ENCODE peak calls at places on chromosomes 16 and 17, in six cellular contexts. One of them, this sample, is unnamed.
A peak's percentile ranks its signal among the peaks of the same experiment; 100 is the strongest.

GRCh38 chr16:3580686-3581085 is 3.5 kb upstream of the NLRC3 start:
- DNase-seq in GM12864: no peak
- DNase-seq in ACHN: no peak
- DNase-seq in lower lobe of right lung: no peak
- DNase-seq in OCI-LY7: peak; percentile 37
- DNase-seq in astrocyte: peak; percentile 2
- DNase-seq in this sample: no peak

GRCh38 chr17:41265078-41265477 is at the start of gene KRTAP9-6:
- DNase-seq in lower lobe of right lung: no peak
- DNase-seq in GM12864: no peak
- DNase-seq in OCI-LY7: no peak
- DNase-seq in astrocyte: no peak
- DNase-seq in ACHN: no peak
- DNase-seq in this sample: no peak

GRCh38 chr16:84999857-85000480 is 11.4 kb downstream of the ZDHHC7 start:
- DNase-seq in astrocyte: no peak
- DNase-seq in GM12864: no peak
- DNase-seq in lower lobe of right lung: peak; percentile 30
- DNase-seq in ACHN: no peak
- DNase-seq in OCI-LY7: no peak
- DNase-seq in this sample: no peak

GRCh38 chr17:83179378-83179777 is 100.0 kb downstream of the METRNL start:
- DNase-seq in GM12864: no peak
- DNase-seq in ACHN: no peak
- DNase-seq in lower lobe of right lung: no peak
- DNase-seq in OCI-LY7: no peak
- DNase-seq in astrocyte: no peak
- DNase-seq in this sample: no peak

GRCh38 chr17:27958708-27959381 is 65.7 kb upstream of the LYRM9 start:
- DNase-seq in lower lobe of right lung: no peak
- DNase-seq in OCI-LY7: no peak
- DNase-seq in ACHN: no peak
- DNase-seq in GM12864: no peak
- DNase-seq in astrocyte: no peak
- DNase-seq in this sample: no peak

GRCh38 chr17:63693411-63694113 is 6.4 kb downstream of the LIMD2 start:
- DNase-seq in ACHN: no peak
- DNase-seq in OCI-LY7: no peak
- DNase-seq in astrocyte: no peak
- DNase-seq in GM12864: no peak
- DNase-seq in lower lobe of right lung: no peak
- DNase-seq in this sample: no peak

GRCh38 chr17:5122586-5123342 is 6.9 kb downstream of the USP6 start:
- DNase-seq in astrocyte: no peak
- DNase-seq in lower lobe of right lung: peak; percentile 58
- DNase-seq in GM12864: no peak
- DNase-seq in OCI-LY7: no peak
- DNase-seq in ACHN: no peak
- DNase-seq in this sample: no peak

GRCh38 chr17:40779181-40779909 is 3.0 kb downstream of the KRT27 start:
- DNase-seq in OCI-LY7: no peak
- DNase-seq in GM12864: no peak
- DNase-seq in lower lobe of right lung: peak; percentile 80
- DNase-seq in ACHN: no peak
- DNase-seq in astrocyte: no peak
- DNase-seq in this sample: no peak

GRCh38 chr16:78298986-78299385 is 199.5 kb downstream of the WWOX start:
- DNase-seq in ACHN: no peak
- DNase-seq in lower lobe of right lung: no peak
- DNase-seq in OCI-LY7: no peak
- DNase-seq in astrocyte: peak; percentile 14
- DNase-seq in GM12864: no peak
- DNase-seq in this sample: no peak

This sample was measured in GM13976.